ENCODE peak calls at places on chromosomes 13 and 19, in four cellular contexts. W is IMR-90, Z is heart right ventricle, I is pancreas. C is an unnamed sample.

GRCh38 chr19:53879145-53880037 is 2.6 kb upstream of the PRKCG start:
- DNase-seq in I (peak; percentile 89), W (peak; percentile 83), Z (peak; percentile 96), C (peak; percentile 51)

GRCh38 chr19:925087-925911 is 536 bp upstream of the ARID3A start:
- DNase-seq in I (peak; percentile 74), W (peak; percentile 82), Z (peak; percentile 81), C (peak; percentile 66)

GRCh38 chr19:40217921-40218890 is at the start of gene TTC9B:
- DNase-seq in Z (no peak), W (no peak), I (no peak), C (peak; percentile 10)

GRCh38 chr13:26679945-26680516 is 80.6 kb downstream of the GPR12 start:
- DNase-seq in I (no peak), W (peak; percentile 54), Z (no peak), C (no peak)

GRCh38 chr19:3683405-3683865 is 16.8 kb downstream of the PIP5K1C start:
- DNase-seq in Z (peak; percentile 56), I (no peak), W (no peak), C (no peak)

GRCh38 chr19:57888107-57888493 is 737 bp downstream of the ZNF814 start:
- DNase-seq in I (no peak), Z (no peak), W (no peak), C (no peak)

GRCh38 chr19:45863840-45864628 is at the start of gene FOXA3:
- DNase-seq in W (peak; percentile 17), Z (peak; percentile 43), I (peak; percentile 77), C (peak; percentile 39)

GRCh38 chr13:102940143-102940542 is 94.3 kb downstream of the ERCC5 start:
- DNase-seq in I (no peak), Z (no peak), W (no peak), C (no peak)

GRCh38 chr19:6090634-6091033 is 19.7 kb downstream of the RFX2 start:
- DNase-seq in Z (no peak), W (no peak), I (no peak), C (no peak)

GRCh38 chr19:6088677-6089063 is 21.6 kb downstream of the RFX2 start:
- DNase-seq in I (no peak), W (peak; percentile 49), Z (no peak), C (no peak)

GRCh38 chr19:6092329-6093286 is 17.7 kb downstream of the RFX2 start:
- DNase-seq in W (peak; percentile 88), Z (peak; percentile 82), I (peak; percentile 60), C (no peak)

GRCh38 chr19:6095760-6096159 is 14.5 kb downstream of the RFX2 start:
- DNase-seq in I (no peak), W (no peak), Z (no peak), C (no peak)

GRCh38 chr19:6091771-6092291 is 18.5 kb downstream of the RFX2 start:
- DNase-seq in W (peak; percentile 69), I (no peak), Z (no peak), C (no peak)
- H3K4me1 ChIP-seq in W (peaks cover 28% of the 10 kb centered on the region), I (no peaks in the 10 kb centered on the region), Z (peaks cover 36% of the 10 kb centered on the region), C (peaks cover 10% of the 10 kb centered on the region)

GRCh38 chr13:46553521-46553885 is 533 bp downstream of the LRCH1 start:
- DNase-seq in I (no peak), W (no peak), Z (no peak), C (no peak)

GRCh38 chr13:46552888-46553520 is at the start of gene LRCH1:
- DNase-seq in W (peak; percentile 80), I (peak; percentile 89), Z (peak; percentile 92), C (peak; percentile 74)

GRCh38 chr13:46552302-46552680 is 679 bp upstream of the LRCH1 start:
- DNase-seq in W (no peak), Z (peak; percentile 24), I (no peak), C (no peak)

GRCh38 chr13:46551410-46552301 is 1.3 kb upstream of the LRCH1 start:
- DNase-seq in Z (peak; percentile 86), I (peak; percentile 70), W (peak; percentile 75), C (peak; percentile 16)

DNA sequence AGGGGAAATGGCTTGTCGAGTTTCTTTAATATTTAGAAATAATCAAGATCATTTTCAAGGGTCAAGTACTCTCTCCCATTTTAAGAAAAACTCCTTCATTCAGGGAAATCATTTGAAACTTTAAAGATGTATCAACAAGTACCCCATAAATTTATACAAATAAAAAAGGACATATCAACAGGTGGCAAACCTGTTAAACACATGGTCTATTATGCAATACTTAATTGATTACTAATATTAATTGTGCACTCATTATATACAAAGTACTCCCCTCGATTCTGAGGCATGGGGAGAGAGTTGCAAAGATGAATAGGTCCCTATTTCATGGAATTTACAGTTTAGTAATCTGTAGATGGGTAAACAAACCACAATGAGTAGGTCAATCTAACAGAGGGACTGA is 2.1 kb upstream of the LRCH1 start:
- DNase-seq in I (no peak), W (no peak), Z (no peak), C (no peak)
- H3K4me1 ChIP-seq in I (no peaks in the 10 kb centered on the region), W (peaks cover 4% of the 10 kb centered on the region), Z (peaks cover 29% of the 10 kb centered on the region), C (peaks cover 20% of the 10 kb centered on the region)

DNA sequence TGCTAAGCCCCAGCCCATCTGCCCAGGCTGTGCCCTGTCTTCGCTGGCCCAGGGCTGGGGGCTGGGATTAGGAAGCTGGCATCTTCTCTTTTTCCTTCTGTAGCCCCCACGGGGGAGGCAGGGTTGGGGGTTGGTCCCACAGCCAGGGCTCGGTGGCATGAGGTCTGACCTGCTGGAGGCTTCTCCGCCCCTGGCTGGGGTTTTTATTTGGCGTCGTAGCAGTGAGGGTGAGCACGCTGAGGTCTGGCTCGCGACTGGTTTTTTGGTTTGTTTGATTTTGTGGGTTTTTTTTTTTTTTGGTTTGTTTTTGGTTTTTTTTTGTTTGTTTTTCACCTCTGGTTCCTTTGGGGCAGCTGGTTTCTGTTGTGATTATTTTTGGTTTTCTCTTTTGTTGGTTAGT is 14.7 kb downstream of the ZNF574 start:
- DNase-seq in W (no peak), I (no peak), Z (no peak), C (no peak)
- H3K4me1 ChIP-seq in W (peaks cover 12% of the 10 kb centered on the region), I (no peaks in the 10 kb centered on the region), Z (peaks cover 4% of the 10 kb centered on the region), C (peaks cover 6% of the 10 kb centered on the region)

GRCh38 chr13:40622761-40623160 is 43.7 kb downstream of the FOXO1 start:
- DNase-seq in Z (no peak), I (no peak), W (no peak), C (no peak)

GRCh38 chr13:40622246-40622645 is 44.2 kb downstream of the FOXO1 start:
- DNase-seq in Z (no peak), I (no peak), W (no peak), C (no peak)

GRCh38 chr13:40626977-40627376 is 39.5 kb downstream of the FOXO1 start:
- DNase-seq in W (no peak), Z (no peak), I (no peak), C (no peak)

GRCh38 chr13:40626566-40626965 is 39.9 kb downstream of the FOXO1 start:
- DNase-seq in Z (no peak), I (no peak), W (no peak), C (no peak)

DNA sequence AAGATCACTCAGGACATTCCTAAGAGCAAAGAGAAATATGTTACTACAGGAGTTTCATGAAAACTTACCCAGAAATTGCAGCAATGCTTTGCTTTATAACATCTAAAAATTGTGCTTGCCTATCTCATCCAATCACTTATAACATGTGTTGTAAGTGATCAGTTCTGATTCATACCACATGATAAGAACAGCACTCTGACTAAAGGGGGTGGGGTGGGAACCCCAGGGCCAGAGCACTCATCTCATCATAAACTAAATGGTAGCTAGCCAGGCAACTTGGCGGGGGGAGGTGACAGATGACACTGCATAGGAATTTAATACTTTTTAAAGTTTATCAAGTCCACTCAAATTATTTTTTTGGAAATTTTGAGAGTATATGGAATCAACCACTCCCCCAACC is 42.1 kb downstream of the FOXO1 start:
- DNase-seq in W (no peak), I (no peak), Z (no peak), C (no peak)
- H3K4me1 ChIP-seq in W (no peaks in the 10 kb centered on the region), I (peaks cover 16% of the 10 kb centered on the region), Z (peaks cover 40% of the 10 kb centered on the region), C (peaks cover 31% of the 10 kb centered on the region)

GRCh38 chr19:19427935-19428334 is 22.5 kb downstream of the GATAD2A start:
- DNase-seq in I (no peak), Z (no peak), W (no peak), C (no peak)
- H3K4me1 ChIP-seq in I (no peaks in the 10 kb centered on the region), Z (peaks cover 82% of the 10 kb centered on the region), W (no peaks in the 10 kb centered on the region), C (peaks cover 16% of the 10 kb centered on the region)

DNA sequence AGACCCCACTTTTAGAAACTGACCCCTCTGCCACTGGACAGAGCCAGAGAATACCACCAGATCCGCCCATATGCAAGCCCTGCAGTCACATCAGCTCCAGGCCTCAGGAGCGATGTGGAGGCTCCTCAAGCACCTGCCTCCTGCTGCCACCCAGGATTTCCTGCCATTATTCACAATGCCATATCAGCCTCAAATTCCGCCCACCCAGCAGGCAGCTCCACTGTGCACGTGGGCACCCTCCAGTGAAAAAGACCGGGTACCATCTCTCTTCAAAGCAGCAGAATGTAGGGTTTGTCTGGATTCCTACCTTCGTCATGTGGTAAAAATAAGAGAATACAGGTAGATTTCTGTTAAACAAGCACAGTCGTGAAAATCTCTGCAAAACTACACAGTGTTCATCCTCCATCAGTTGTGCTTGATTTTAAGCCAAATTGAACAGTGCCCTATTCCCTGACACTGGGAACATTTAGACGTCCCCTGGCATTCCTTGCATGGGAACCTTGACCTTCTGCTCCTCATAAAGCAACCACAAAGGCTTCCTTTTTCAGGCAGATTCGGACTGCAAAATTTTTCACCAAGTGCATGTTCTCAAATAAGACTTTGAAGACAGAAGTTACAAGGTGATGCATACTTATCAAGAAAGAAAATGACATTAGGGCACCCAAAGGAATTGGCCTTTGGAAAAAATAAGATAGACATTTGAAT is 56.4 kb downstream of the FAM124A start:
- DNase-seq in W (no peak), Z (no peak), I (no peak), C (no peak)
- H3K4me1 ChIP-seq in W (no peaks in the 10 kb centered on the region), Z (peaks cover 39% of the 10 kb centered on the region), I (peaks cover 8% of the 10 kb centered on the region), C (no peaks in the 10 kb centered on the region)

DNA sequence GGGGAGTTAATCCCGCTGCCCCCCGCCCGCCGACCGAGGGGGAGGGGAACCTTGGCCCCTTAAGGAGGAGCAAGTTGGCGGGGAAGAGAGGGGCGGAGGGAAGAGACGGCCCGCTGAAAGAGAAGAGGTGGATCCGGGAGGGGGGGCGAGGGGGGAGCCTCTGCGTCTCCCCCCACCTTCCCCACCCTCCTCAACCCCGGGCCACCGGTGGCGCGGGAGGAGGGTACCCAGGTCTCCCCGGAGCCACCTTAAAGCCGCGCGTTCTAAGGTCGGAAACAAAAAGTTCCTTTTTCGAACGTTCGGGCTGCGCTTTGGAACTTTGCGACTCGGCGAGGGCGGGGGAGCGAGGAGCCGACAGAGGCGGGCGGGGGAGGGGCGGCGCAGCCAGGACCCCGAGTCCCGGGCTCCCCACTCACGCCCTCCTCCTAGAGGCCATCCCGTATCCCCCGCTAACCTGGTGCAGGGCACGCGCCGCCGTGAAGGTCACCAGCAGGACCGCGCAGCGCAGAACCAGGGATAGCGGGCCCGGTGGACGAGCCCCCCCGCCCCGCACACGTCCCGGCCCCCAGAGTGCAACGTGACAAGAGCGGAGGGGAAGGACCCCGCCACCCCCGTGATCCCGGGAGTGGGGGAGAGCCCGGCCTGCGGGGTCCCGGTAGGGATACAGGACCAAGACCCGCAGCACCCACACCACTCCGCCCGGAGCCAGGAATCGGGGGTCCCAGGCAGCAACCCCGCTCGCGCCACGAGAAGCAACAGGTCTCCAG is 662 bp downstream of the ERF start:
- DNase-seq in W (peak; percentile 32), I (peak; percentile 83), Z (peak; percentile 72), C (peak; percentile 51)
- H3K4me1 ChIP-seq in W (peaks cover 19% of the 10 kb centered on the region), I (no peaks in the 10 kb centered on the region), Z (peaks cover 52% of the 10 kb centered on the region), C (peaks cover 31% of the 10 kb centered on the region)

C was measured in effector memory CD4-positive, alpha-beta T cell.